ENCODE peak calls at places on chromosomes 2 and 18, in nine cellular contexts. One of them, this sample, is unnamed.

GRCh38 chr18:22171263-22171838 is 2.0 kb downstream of the GATA6 start:
- DNase-seq in GM23248: peak; percentile 39
- DNase-seq in germinal center: no peak
- DNase-seq in activated naive CD4-positive, alpha-beta T cell: no peak
- DNase-seq in NCI-H1105 treated with DMSO at 0.1 percent for 48 hours: peak; percentile 4
- DNase-seq in renal cortical epithelial cell: no peak
- DNase-seq in activated T-helper 2 cell treated with anti-CD3 and anti-CD28 coated beads, Interferon-gamma antibody, Interleukin-2, Interleukin-4, amounts not matched to agents 10 μg/mL and 5 μg/mL and 100 μg/mL, durations not matched to agents 14 hours and 24 hours and 36 hours: no peak
- DNase-seq in choroid plexus epithelial cell: no peak
- DNase-seq in foreskin melanocyte: no peak
- DNase-seq in this sample: peak; percentile 71

GRCh38 chr2:23926289-23926749 is 604 bp downstream of the ATAD2B start:
- DNase-seq in GM23248: peak; percentile 66
- DNase-seq in germinal center: peak; percentile 45
- DNase-seq in activated naive CD4-positive, alpha-beta T cell: peak; percentile 43
- DNase-seq in NCI-H1105 treated with DMSO at 0.1 percent for 48 hours: peak; percentile 46
- DNase-seq in renal cortical epithelial cell: no peak
- DNase-seq in activated T-helper 2 cell treated with anti-CD3 and anti-CD28 coated beads, Interferon-gamma antibody, Interleukin-2, Interleukin-4, amounts not matched to agents 10 μg/mL and 5 μg/mL and 100 μg/mL, durations not matched to agents 14 hours and 24 hours and 36 hours: no peak
- DNase-seq in choroid plexus epithelial cell: no peak
- DNase-seq in foreskin melanocyte: no peak
- DNase-seq in this sample: no peak

GRCh38 chr2:233544079-233544690 is 22.4 kb downstream of the USP40 start:
- DNase-seq in GM23248: peak; percentile 14
- DNase-seq in germinal center: no peak
- DNase-seq in activated naive CD4-positive, alpha-beta T cell: no peak
- DNase-seq in NCI-H1105 treated with DMSO at 0.1 percent for 48 hours: no peak
- DNase-seq in renal cortical epithelial cell: peak; percentile 85
- DNase-seq in activated T-helper 2 cell treated with anti-CD3 and anti-CD28 coated beads, Interferon-gamma antibody, Interleukin-2, Interleukin-4, amounts not matched to agents 10 μg/mL and 5 μg/mL and 100 μg/mL, durations not matched to agents 14 hours and 24 hours and 36 hours: no peak
- DNase-seq in choroid plexus epithelial cell: no peak
- DNase-seq in foreskin melanocyte: no peak
- DNase-seq in this sample: no peak

GRCh38 chr2:43086451-43087221 is 139.8 kb downstream of the ZFP36L2 start:
- DNase-seq in GM23248: peak; percentile 99
- DNase-seq in germinal center: no peak
- DNase-seq in activated naive CD4-positive, alpha-beta T cell: no peak
- DNase-seq in NCI-H1105 treated with DMSO at 0.1 percent for 48 hours: no peak
- DNase-seq in renal cortical epithelial cell: peak; percentile 99
- DNase-seq in activated T-helper 2 cell treated with anti-CD3 and anti-CD28 coated beads, Interferon-gamma antibody, Interleukin-2, Interleukin-4, amounts not matched to agents 10 μg/mL and 5 μg/mL and 100 μg/mL, durations not matched to agents 14 hours and 24 hours and 36 hours: no peak
- DNase-seq in choroid plexus epithelial cell: peak; percentile 100
- DNase-seq in foreskin melanocyte: peak; percentile 90
- DNase-seq in this sample: no peak

GRCh38 chr2:95026471-95027368 is 1.2 kb downstream of the MAL start:
- DNase-seq in GM23248: no peak
- DNase-seq in germinal center: no peak
- DNase-seq in activated naive CD4-positive, alpha-beta T cell: no peak
- DNase-seq in NCI-H1105 treated with DMSO at 0.1 percent for 48 hours: no peak
- DNase-seq in renal cortical epithelial cell: no peak
- DNase-seq in activated T-helper 2 cell treated with anti-CD3 and anti-CD28 coated beads, Interferon-gamma antibody, Interleukin-2, Interleukin-4, amounts not matched to agents 10 μg/mL and 5 μg/mL and 100 μg/mL, durations not matched to agents 14 hours and 24 hours and 36 hours: peak; percentile 32
- DNase-seq in choroid plexus epithelial cell: no peak
- DNase-seq in foreskin melanocyte: no peak
- DNase-seq in this sample: no peak

GRCh38 chr2:38075436-38076249 is at the start of gene CYP1B1:
- DNase-seq in GM23248: peak; percentile 61
- DNase-seq in germinal center: no peak
- DNase-seq in activated naive CD4-positive, alpha-beta T cell: no peak
- DNase-seq in NCI-H1105 treated with DMSO at 0.1 percent for 48 hours: no peak
- DNase-seq in renal cortical epithelial cell: no peak
- DNase-seq in activated T-helper 2 cell treated with anti-CD3 and anti-CD28 coated beads, Interferon-gamma antibody, Interleukin-2, Interleukin-4, amounts not matched to agents 10 μg/mL and 5 μg/mL and 100 μg/mL, durations not matched to agents 14 hours and 24 hours and 36 hours: no peak
- DNase-seq in choroid plexus epithelial cell: peak; percentile 69
- DNase-seq in foreskin melanocyte: no peak
- DNase-seq in this sample: no peak

GRCh38 chr2:170985407-170985806 is 56.4 kb downstream of the GORASP2 start:
- DNase-seq in GM23248: no peak
- DNase-seq in germinal center: no peak
- DNase-seq in activated naive CD4-positive, alpha-beta T cell: no peak
- DNase-seq in NCI-H1105 treated with DMSO at 0.1 percent for 48 hours: no peak
- DNase-seq in renal cortical epithelial cell: no peak
- DNase-seq in activated T-helper 2 cell treated with anti-CD3 and anti-CD28 coated beads, Interferon-gamma antibody, Interleukin-2, Interleukin-4, amounts not matched to agents 10 μg/mL and 5 μg/mL and 100 μg/mL, durations not matched to agents 14 hours and 24 hours and 36 hours: no peak
- DNase-seq in choroid plexus epithelial cell: no peak
- DNase-seq in foreskin melanocyte: no peak
- DNase-seq in this sample: no peak

GRCh38 chr2:42804338-42804737 is 12.0 kb upstream of the HAAO start:
- DNase-seq in GM23248: peak; percentile 35
- DNase-seq in germinal center: no peak
- DNase-seq in activated naive CD4-positive, alpha-beta T cell: no peak
- DNase-seq in NCI-H1105 treated with DMSO at 0.1 percent for 48 hours: no peak
- DNase-seq in renal cortical epithelial cell: no peak
- DNase-seq in activated T-helper 2 cell treated with anti-CD3 and anti-CD28 coated beads, Interferon-gamma antibody, Interleukin-2, Interleukin-4, amounts not matched to agents 10 μg/mL and 5 μg/mL and 100 μg/mL, durations not matched to agents 14 hours and 24 hours and 36 hours: no peak
- DNase-seq in choroid plexus epithelial cell: peak; percentile 94
- DNase-seq in foreskin melanocyte: no peak
- DNase-seq in this sample: no peak

GRCh38 chr2:101983928-101984327 is 7.8 kb upstream of the IL1R2 start:
- DNase-seq in GM23248: peak; percentile 51
- DNase-seq in germinal center: no peak
- DNase-seq in activated naive CD4-positive, alpha-beta T cell: no peak
- DNase-seq in NCI-H1105 treated with DMSO at 0.1 percent for 48 hours: no peak
- DNase-seq in renal cortical epithelial cell: peak; percentile 48
- DNase-seq in activated T-helper 2 cell treated with anti-CD3 and anti-CD28 coated beads, Interferon-gamma antibody, Interleukin-2, Interleukin-4, amounts not matched to agents 10 μg/mL and 5 μg/mL and 100 μg/mL, durations not matched to agents 14 hours and 24 hours and 36 hours: no peak
- DNase-seq in choroid plexus epithelial cell: peak; percentile 61
- DNase-seq in foreskin melanocyte: no peak
- DNase-seq in this sample: no peak

GRCh38 chr2:163800889-163801498 is 65.2 kb upstream of the FIGN start:
- DNase-seq in GM23248: peak; percentile 47
- DNase-seq in germinal center: no peak
- DNase-seq in activated naive CD4-positive, alpha-beta T cell: no peak
- DNase-seq in NCI-H1105 treated with DMSO at 0.1 percent for 48 hours: no peak
- DNase-seq in renal cortical epithelial cell: peak; percentile 73
- DNase-seq in activated T-helper 2 cell treated with anti-CD3 and anti-CD28 coated beads, Interferon-gamma antibody, Interleukin-2, Interleukin-4, amounts not matched to agents 10 μg/mL and 5 μg/mL and 100 μg/mL, durations not matched to agents 14 hours and 24 hours and 36 hours: no peak
- DNase-seq in choroid plexus epithelial cell: peak; percentile 52
- DNase-seq in foreskin melanocyte: peak; percentile 92
- DNase-seq in this sample: peak; percentile 49

GRCh38 chr2:33008716-33009115 is 62.0 kb downstream of the LTBP1 start:
- DNase-seq in GM23248: no peak
- DNase-seq in germinal center: no peak
- DNase-seq in activated naive CD4-positive, alpha-beta T cell: no peak
- DNase-seq in NCI-H1105 treated with DMSO at 0.1 percent for 48 hours: no peak
- DNase-seq in renal cortical epithelial cell: no peak
- DNase-seq in activated T-helper 2 cell treated with anti-CD3 and anti-CD28 coated beads, Interferon-gamma antibody, Interleukin-2, Interleukin-4, amounts not matched to agents 10 μg/mL and 5 μg/mL and 100 μg/mL, durations not matched to agents 14 hours and 24 hours and 36 hours: no peak
- DNase-seq in choroid plexus epithelial cell: no peak
- DNase-seq in foreskin melanocyte: no peak
- DNase-seq in this sample: no peak

GRCh38 chr2:63048367-63049171 is 2.1 kb upstream of the OTX1 start:
- DNase-seq in GM23248: no peak
- DNase-seq in germinal center: no peak
- DNase-seq in activated naive CD4-positive, alpha-beta T cell: no peak
- DNase-seq in NCI-H1105 treated with DMSO at 0.1 percent for 48 hours: no peak
- DNase-seq in renal cortical epithelial cell: no peak
- DNase-seq in activated T-helper 2 cell treated with anti-CD3 and anti-CD28 coated beads, Interferon-gamma antibody, Interleukin-2, Interleukin-4, amounts not matched to agents 10 μg/mL and 5 μg/mL and 100 μg/mL, durations not matched to agents 14 hours and 24 hours and 36 hours: no peak
- DNase-seq in choroid plexus epithelial cell: no peak
- DNase-seq in foreskin melanocyte: no peak
- DNase-seq in this sample: peak; percentile 89

GRCh38 chr2:112958428-112959108 is 19.2 kb upstream of the IL36G start:
- DNase-seq in GM23248: peak; percentile 75
- DNase-seq in germinal center: peak; percentile 57
- DNase-seq in activated naive CD4-positive, alpha-beta T cell: no peak
- DNase-seq in NCI-H1105 treated with DMSO at 0.1 percent for 48 hours: peak; percentile 57
- DNase-seq in renal cortical epithelial cell: peak; percentile 54
- DNase-seq in activated T-helper 2 cell treated with anti-CD3 and anti-CD28 coated beads, Interferon-gamma antibody, Interleukin-2, Interleukin-4, amounts not matched to agents 10 μg/mL and 5 μg/mL and 100 μg/mL, durations not matched to agents 14 hours and 24 hours and 36 hours: peak; percentile 22
- DNase-seq in choroid plexus epithelial cell: peak; percentile 79
- DNase-seq in foreskin melanocyte: peak; percentile 32
- DNase-seq in this sample: peak; percentile 54

GRCh38 chr2:176189666-176190641 is 1.5 kb downstream of the HOXD1 start:
- DNase-seq in GM23248: no peak
- DNase-seq in germinal center: no peak
- DNase-seq in activated naive CD4-positive, alpha-beta T cell: no peak
- DNase-seq in NCI-H1105 treated with DMSO at 0.1 percent for 48 hours: no peak
- DNase-seq in renal cortical epithelial cell: no peak
- DNase-seq in activated T-helper 2 cell treated with anti-CD3 and anti-CD28 coated beads, Interferon-gamma antibody, Interleukin-2, Interleukin-4, amounts not matched to agents 10 μg/mL and 5 μg/mL and 100 μg/mL, durations not matched to agents 14 hours and 24 hours and 36 hours: no peak
- DNase-seq in choroid plexus epithelial cell: no peak
- DNase-seq in foreskin melanocyte: no peak
- DNase-seq in this sample: peak; percentile 66

GRCh38 chr2:191677646-191678436 is at the start of gene NABP1:
- DNase-seq in GM23248: peak; percentile 99
- DNase-seq in germinal center: peak; percentile 97
- DNase-seq in activated naive CD4-positive, alpha-beta T cell: peak; percentile 97
- DNase-seq in NCI-H1105 treated with DMSO at 0.1 percent for 48 hours: peak; percentile 92
- DNase-seq in renal cortical epithelial cell: peak; percentile 89
- DNase-seq in activated T-helper 2 cell treated with anti-CD3 and anti-CD28 coated beads, Interferon-gamma antibody, Interleukin-2, Interleukin-4, amounts not matched to agents 10 μg/mL and 5 μg/mL and 100 μg/mL, durations not matched to agents 14 hours and 24 hours and 36 hours: peak; percentile 97
- DNase-seq in choroid plexus epithelial cell: peak; percentile 99
- DNase-seq in foreskin melanocyte: peak; percentile 91
- DNase-seq in this sample: peak; percentile 95

GRCh38 chr2:228367356-228367755 is 185.9 kb upstream of the SPHKAP start:
- DNase-seq in GM23248: no peak
- DNase-seq in germinal center: no peak
- DNase-seq in activated naive CD4-positive, alpha-beta T cell: no peak
- DNase-seq in NCI-H1105 treated with DMSO at 0.1 percent for 48 hours: peak; percentile 77
- DNase-seq in renal cortical epithelial cell: no peak
- DNase-seq in activated T-helper 2 cell treated with anti-CD3 and anti-CD28 coated beads, Interferon-gamma antibody, Interleukin-2, Interleukin-4, amounts not matched to agents 10 μg/mL and 5 μg/mL and 100 μg/mL, durations not matched to agents 14 hours and 24 hours and 36 hours: no peak
- DNase-seq in choroid plexus epithelial cell: no peak
- DNase-seq in foreskin melanocyte: no peak
- DNase-seq in this sample: no peak

GRCh38 chr2:20210462-20210861 is 14.5 kb downstream of the SDC1 start:
- DNase-seq in GM23248: no peak
- DNase-seq in germinal center: no peak
- DNase-seq in activated naive CD4-positive, alpha-beta T cell: no peak
- DNase-seq in NCI-H1105 treated with DMSO at 0.1 percent for 48 hours: no peak
- DNase-seq in renal cortical epithelial cell: no peak
- DNase-seq in activated T-helper 2 cell treated with anti-CD3 and anti-CD28 coated beads, Interferon-gamma antibody, Interleukin-2, Interleukin-4, amounts not matched to agents 10 μg/mL and 5 μg/mL and 100 μg/mL, durations not matched to agents 14 hours and 24 hours and 36 hours: no peak
- DNase-seq in choroid plexus epithelial cell: no peak
- DNase-seq in foreskin melanocyte: no peak
- DNase-seq in this sample: no peak

GRCh38 chr2:127080226-127080940 is 26.6 kb downstream of the BIN1 start:
- DNase-seq in GM23248: no peak
- DNase-seq in germinal center: peak; percentile 19
- DNase-seq in activated naive CD4-positive, alpha-beta T cell: peak; percentile 16
- DNase-seq in NCI-H1105 treated with DMSO at 0.1 percent for 48 hours: no peak
- DNase-seq in renal cortical epithelial cell: no peak
- DNase-seq in activated T-helper 2 cell treated with anti-CD3 and anti-CD28 coated beads, Interferon-gamma antibody, Interleukin-2, Interleukin-4, amounts not matched to agents 10 μg/mL and 5 μg/mL and 100 μg/mL, durations not matched to agents 14 hours and 24 hours and 36 hours: peak; percentile 23
- DNase-seq in choroid plexus epithelial cell: no peak
- DNase-seq in foreskin melanocyte: no peak
- DNase-seq in this sample: no peak

GRCh38 chr2:100270381-100271146 is 51.7 kb downstream of the LONRF2 start:
- DNase-seq in GM23248: no peak
- DNase-seq in germinal center: no peak
- DNase-seq in activated naive CD4-positive, alpha-beta T cell: no peak
- DNase-seq in NCI-H1105 treated with DMSO at 0.1 percent for 48 hours: no peak
- DNase-seq in renal cortical epithelial cell: no peak
- DNase-seq in activated T-helper 2 cell treated with anti-CD3 and anti-CD28 coated beads, Interferon-gamma antibody, Interleukin-2, Interleukin-4, amounts not matched to agents 10 μg/mL and 5 μg/mL and 100 μg/mL, durations not matched to agents 14 hours and 24 hours and 36 hours: no peak
- DNase-seq in choroid plexus epithelial cell: no peak
- DNase-seq in foreskin melanocyte: no peak
- DNase-seq in this sample: no peak

GRCh38 chr2:147294825-147295392 is 549.9 kb upstream of the ACVR2A start:
- DNase-seq in GM23248: no peak
- DNase-seq in germinal center: no peak
- DNase-seq in activated naive CD4-positive, alpha-beta T cell: no peak
- DNase-seq in NCI-H1105 treated with DMSO at 0.1 percent for 48 hours: no peak
- DNase-seq in renal cortical epithelial cell: peak; percentile 96
- DNase-seq in activated T-helper 2 cell treated with anti-CD3 and anti-CD28 coated beads, Interferon-gamma antibody, Interleukin-2, Interleukin-4, amounts not matched to agents 10 μg/mL and 5 μg/mL and 100 μg/mL, durations not matched to agents 14 hours and 24 hours and 36 hours: no peak
- DNase-seq in choroid plexus epithelial cell: no peak
- DNase-seq in foreskin melanocyte: no peak
- DNase-seq in this sample: no peak

GRCh38 chr18:43627833-43628370 is 350.6 kb upstream of the SYT4 start:
- DNase-seq in GM23248: no peak
- DNase-seq in germinal center: no peak
- DNase-seq in activated naive CD4-positive, alpha-beta T cell: no peak
- DNase-seq in NCI-H1105 treated with DMSO at 0.1 percent for 48 hours: peak; percentile 30
- DNase-seq in renal cortical epithelial cell: no peak
- DNase-seq in activated T-helper 2 cell treated with anti-CD3 and anti-CD28 coated beads, Interferon-gamma antibody, Interleukin-2, Interleukin-4, amounts not matched to agents 10 μg/mL and 5 μg/mL and 100 μg/mL, durations not matched to agents 14 hours and 24 hours and 36 hours: no peak
- DNase-seq in choroid plexus epithelial cell: no peak
- DNase-seq in foreskin melanocyte: peak; percentile 39
- DNase-seq in this sample: peak; percentile 36

GRCh38 chr2:43105586-43106562 is 120.5 kb downstream of the ZFP36L2 start:
- DNase-seq in GM23248: peak; percentile 57
- DNase-seq in germinal center: peak; percentile 41
- DNase-seq in activated naive CD4-positive, alpha-beta T cell: no peak
- DNase-seq in NCI-H1105 treated with DMSO at 0.1 percent for 48 hours: no peak
- DNase-seq in renal cortical epithelial cell: no peak
- DNase-seq in activated T-helper 2 cell treated with anti-CD3 and anti-CD28 coated beads, Interferon-gamma antibody, Interleukin-2, Interleukin-4, amounts not matched to agents 10 μg/mL and 5 μg/mL and 100 μg/mL, durations not matched to agents 14 hours and 24 hours and 36 hours: no peak
- DNase-seq in choroid plexus epithelial cell: peak; percentile 63
- DNase-seq in foreskin melanocyte: no peak
- DNase-seq in this sample: no peak

GRCh38 chr2:190634381-190634780 is 14.5 kb upstream of the NAB1 start:
- DNase-seq in GM23248: peak; percentile 93
- DNase-seq in germinal center: no peak
- DNase-seq in activated naive CD4-positive, alpha-beta T cell: no peak
- DNase-seq in NCI-H1105 treated with DMSO at 0.1 percent for 48 hours: no peak
- DNase-seq in renal cortical epithelial cell: no peak
- DNase-seq in activated T-helper 2 cell treated with anti-CD3 and anti-CD28 coated beads, Interferon-gamma antibody, Interleukin-2, Interleukin-4, amounts not matched to agents 10 μg/mL and 5 μg/mL and 100 μg/mL, durations not matched to agents 14 hours and 24 hours and 36 hours: no peak
- DNase-seq in choroid plexus epithelial cell: no peak
- DNase-seq in foreskin melanocyte: no peak
- DNase-seq in this sample: no peak

GRCh38 chr2:56416500-56417176 is 232.8 kb downstream of the CCDC85A start:
- DNase-seq in GM23248: no peak
- DNase-seq in germinal center: no peak
- DNase-seq in activated naive CD4-positive, alpha-beta T cell: no peak
- DNase-seq in NCI-H1105 treated with DMSO at 0.1 percent for 48 hours: no peak
- DNase-seq in renal cortical epithelial cell: no peak
- DNase-seq in activated T-helper 2 cell treated with anti-CD3 and anti-CD28 coated beads, Interferon-gamma antibody, Interleukin-2, Interleukin-4, amounts not matched to agents 10 μg/mL and 5 μg/mL and 100 μg/mL, durations not matched to agents 14 hours and 24 hours and 36 hours: no peak
- DNase-seq in choroid plexus epithelial cell: no peak
- DNase-seq in foreskin melanocyte: no peak
- DNase-seq in this sample: no peak

GRCh38 chr2:120287183-120288015 is 34.7 kb downstream of the RALB start:
- DNase-seq in GM23248: peak; percentile 97
- DNase-seq in germinal center: no peak
- DNase-seq in activated naive CD4-positive, alpha-beta T cell: no peak
- DNase-seq in NCI-H1105 treated with DMSO at 0.1 percent for 48 hours: no peak
- DNase-seq in renal cortical epithelial cell: peak; percentile 99
- DNase-seq in activated T-helper 2 cell treated with anti-CD3 and anti-CD28 coated beads, Interferon-gamma antibody, Interleukin-2, Interleukin-4, amounts not matched to agents 10 μg/mL and 5 μg/mL and 100 μg/mL, durations not matched to agents 14 hours and 24 hours and 36 hours: peak; percentile 16
- DNase-seq in choroid plexus epithelial cell: peak; percentile 72
- DNase-seq in foreskin melanocyte: peak; percentile 79
- DNase-seq in this sample: no peak

GRCh38 chr18:58338961-58339722 is 289.7 kb downstream of the ALPK2 start:
- DNase-seq in GM23248: no peak
- DNase-seq in germinal center: no peak
- DNase-seq in activated naive CD4-positive, alpha-beta T cell: no peak
- DNase-seq in NCI-H1105 treated with DMSO at 0.1 percent for 48 hours: no peak
- DNase-seq in renal cortical epithelial cell: no peak
- DNase-seq in activated T-helper 2 cell treated with anti-CD3 and anti-CD28 coated beads, Interferon-gamma antibody, Interleukin-2, Interleukin-4, amounts not matched to agents 10 μg/mL and 5 μg/mL and 100 μg/mL, durations not matched to agents 14 hours and 24 hours and 36 hours: no peak
- DNase-seq in choroid plexus epithelial cell: peak; percentile 39
- DNase-seq in foreskin melanocyte: no peak
- DNase-seq in this sample: peak; percentile 53